ENCODE peak calls at places on chromosomes 5 and 9, in four cellular contexts. K is lower lobe of right lung, Q is HCT116, B is psoas muscle. C is an unnamed sample.

GRCh38 chr5:55636711-55637110 is 75.4 kb downstream of the SLC38A9 start:
- DNase-seq in K (no peak), Q (no peak), B (peak; percentile 30), C (no peak)

GRCh38 chr5:160439205-160439600 is 17.5 kb downstream of the PTTG1 start:
- DNase-seq in K (peak; percentile 87), Q (peak; percentile 66), B (peak; percentile 82), C (peak; percentile 85)

GRCh38 chr5:102753889-102754498 is 1.1 kb upstream of the PAM start:
- DNase-seq in K (no peak), Q (no peak), B (peak; percentile 21), C (peak; percentile 14)

GRCh38 chr5:173028811-173029327 is 27.3 kb upstream of the CREBRF start:
- DNase-seq in K (no peak), Q (no peak), B (no peak), C (no peak)

GRCh38 chr5:132979367-132979935 is 16.0 kb upstream of the AFF4 start:
- DNase-seq in K (no peak), Q (no peak), B (no peak), C (no peak)

GRCh38 chr9:97617939-97618416 is 15.2 kb downstream of the TSTD2 start:
- DNase-seq in K (no peak), Q (no peak), B (no peak), C (no peak)

GRCh38 chr5:68444833-68445232 is 229.3 kb downstream of the PIK3R1 start:
- DNase-seq in K (no peak), Q (no peak), B (no peak), C (no peak)

GRCh38 chr5:159913048-159913447 is 3.2 kb upstream of the ADRA1B start:
- DNase-seq in K (no peak), Q (no peak), B (no peak), C (no peak)

GRCh38 chr9:121741198-121741918 is 89.9 kb downstream of the DAB2IP start:
- DNase-seq in K (no peak), Q (no peak), B (no peak), C (no peak)

GRCh38 chr9:77218612-77219011 is 41.3 kb downstream of the VPS13A start:
- DNase-seq in K (no peak), Q (no peak), B (no peak), C (no peak)

GRCh38 chr5:96091874-96092273 is 130.2 kb upstream of the ELL2 start:
- DNase-seq in K (no peak), Q (no peak), B (no peak), C (no peak)

GRCh38 chr9:131815971-131816873 is 76.3 kb upstream of the RAPGEF1 start:
- DNase-seq in K (no peak), Q (no peak), B (no peak), C (no peak)

GRCh38 chr5:57956606-57957005 is 474.0 kb upstream of the ACTBL2 start:
- DNase-seq in K (no peak), Q (no peak), B (no peak), C (no peak)

GRCh38 chr9:22683393-22684075 is 236.9 kb downstream of the DMRTA1 start:
- DNase-seq in K (no peak), Q (no peak), B (no peak), C (no peak)

GRCh38 chr5:36724429-36725332 is 118.3 kb downstream of the SLC1A3 start:
- DNase-seq in K (peak; percentile 84), Q (no peak), B (peak; percentile 32), C (no peak)

DNA sequence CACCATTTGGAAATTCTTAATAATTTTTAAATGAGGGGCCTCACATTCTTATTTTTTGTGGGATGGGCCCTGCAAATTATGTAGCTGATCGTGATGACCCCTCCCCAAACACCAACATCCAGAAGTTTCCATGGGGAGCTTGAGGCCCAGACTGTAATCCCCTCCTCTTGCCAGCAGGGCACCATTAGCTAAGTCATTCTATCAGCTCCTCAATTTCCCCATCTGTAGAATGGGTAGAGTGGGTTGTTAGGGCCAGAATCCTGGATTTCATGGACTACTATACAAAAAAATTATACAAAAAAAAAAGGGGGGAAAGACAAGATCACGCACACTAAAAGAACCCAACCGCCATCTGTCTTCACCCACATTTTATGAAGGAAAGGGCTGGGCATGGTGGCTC is 38.4 kb downstream of the SHB start:
- DNase-seq in K (no peak), Q (no peak), B (no peak), C (no peak)
- TF ChIP-seq CTCF in K (no peak), Q (peak; percentile 16), B (no peak), C (peak; percentile 20)

GRCh38 chr9:136786451-136786850 is 4.7 kb upstream of the TMEM141 start:
- DNase-seq in K (no peak), Q (no peak), B (no peak), C (no peak)

GRCh38 chr9:136784997-136785361 is 6.2 kb upstream of the TMEM141 start:
- DNase-seq in K (no peak), Q (no peak), B (no peak), C (no peak)

GRCh38 chr9:136785956-136786355 is 5.2 kb upstream of the TMEM141 start:
- DNase-seq in K (no peak), Q (no peak), B (no peak), C (no peak)

GRCh38 chr9:136782452-136782851 is 8.7 kb upstream of the TMEM141 start:
- DNase-seq in K (no peak), Q (no peak), B (no peak), C (no peak)

DNA sequence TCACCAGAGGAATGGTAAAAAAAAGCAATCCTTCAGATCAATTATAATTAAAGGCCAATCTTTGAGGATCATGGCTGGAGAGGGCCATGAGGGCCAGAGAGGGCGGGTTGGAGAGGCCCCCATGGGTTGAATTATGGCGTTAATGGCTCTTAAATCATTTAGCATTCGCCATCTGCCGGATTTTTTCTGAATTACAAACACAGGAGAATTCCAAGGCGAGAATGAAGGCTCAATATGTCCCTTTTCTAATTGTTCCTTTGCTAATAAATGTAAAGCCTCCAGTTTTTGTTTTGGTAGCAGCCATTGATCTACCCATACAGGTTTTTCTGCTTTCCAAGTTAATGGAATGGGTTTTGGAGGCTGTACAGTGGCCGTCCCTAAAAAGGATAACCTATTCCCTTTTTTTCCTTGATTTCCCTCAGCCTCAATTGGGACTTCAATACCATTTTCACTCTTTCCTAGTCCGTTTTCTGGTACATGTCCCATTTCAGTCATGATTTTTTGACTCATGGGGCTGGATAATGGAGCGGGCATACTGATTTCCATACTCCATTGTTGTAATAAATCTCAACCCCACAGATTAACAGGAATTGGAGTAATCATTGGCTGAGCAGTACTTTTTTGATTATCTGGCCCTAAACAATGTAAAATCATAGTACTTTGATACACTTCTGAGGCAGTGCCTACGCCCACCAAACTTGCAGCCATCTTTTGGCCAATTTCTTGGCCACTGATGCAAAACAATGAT is 6.7 kb upstream of the TMEM141 start:
- DNase-seq in K (no peak), Q (peak; percentile 52), B (no peak), C (no peak)
- TF ChIP-seq CTCF in K (peak; percentile 56), Q (peak; percentile 26), B (peak; percentile 39), C (peak; percentile 46)

GRCh38 chr9:16532272-16532671 is 338.2 kb downstream of the BNC2 start:
- DNase-seq in K (no peak), Q (no peak), B (no peak), C (no peak)

GRCh38 chr9:16526380-16526779 is 344.1 kb downstream of the BNC2 start:
- DNase-seq in K (no peak), Q (no peak), B (no peak), C (no peak)

GRCh38 chr9:16532681-16533450 is 337.6 kb downstream of the BNC2 start:
- DNase-seq in K (no peak), Q (no peak), B (no peak), C (no peak)

GRCh38 chr9:16535555-16535954 is 334.9 kb downstream of the BNC2 start:
- DNase-seq in K (no peak), Q (no peak), B (no peak), C (no peak)

DNA sequence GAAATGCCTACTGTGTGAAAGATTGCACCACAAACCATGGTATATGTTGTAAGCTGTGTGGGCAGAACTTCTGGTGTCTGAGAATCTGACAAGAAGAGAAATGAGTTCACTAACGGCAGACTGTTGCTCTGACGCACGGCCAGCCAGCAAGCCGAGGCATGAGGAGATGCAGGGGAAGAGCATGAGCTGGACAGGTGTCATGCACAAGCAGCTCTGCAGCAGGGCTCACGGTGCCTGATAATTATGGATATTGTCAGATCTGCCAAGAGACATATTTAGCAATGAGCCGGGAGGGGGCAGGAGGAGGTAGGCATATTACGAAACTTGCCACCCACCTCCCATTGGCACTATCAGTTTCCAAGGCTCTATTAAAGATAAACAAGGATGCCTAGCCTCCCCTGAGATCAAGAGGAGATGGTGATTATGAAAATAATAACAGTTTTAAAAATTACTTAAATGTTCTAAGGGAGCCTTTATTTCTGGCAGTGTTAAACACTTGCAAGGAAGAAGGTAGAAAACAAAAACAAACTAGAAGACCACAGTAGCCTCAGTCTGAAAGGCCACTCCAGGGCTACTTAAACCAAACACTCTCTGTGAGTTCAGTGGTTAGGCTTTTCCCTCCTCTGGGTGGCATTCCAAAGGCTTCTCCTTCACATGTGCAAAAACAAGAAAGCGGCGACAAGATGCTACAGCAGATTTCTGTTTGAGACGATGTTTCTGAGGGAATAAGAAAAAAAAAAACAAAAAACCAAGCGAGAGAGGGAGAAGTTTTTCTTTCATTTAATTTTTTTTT is 339.6 kb downstream of the BNC2 start:
- DNase-seq in K (peak; percentile 46), Q (no peak), B (peak; percentile 43), C (no peak)
- TF ChIP-seq CTCF in K (no peak), Q (no peak), B (no peak), C (no peak)

DNA sequence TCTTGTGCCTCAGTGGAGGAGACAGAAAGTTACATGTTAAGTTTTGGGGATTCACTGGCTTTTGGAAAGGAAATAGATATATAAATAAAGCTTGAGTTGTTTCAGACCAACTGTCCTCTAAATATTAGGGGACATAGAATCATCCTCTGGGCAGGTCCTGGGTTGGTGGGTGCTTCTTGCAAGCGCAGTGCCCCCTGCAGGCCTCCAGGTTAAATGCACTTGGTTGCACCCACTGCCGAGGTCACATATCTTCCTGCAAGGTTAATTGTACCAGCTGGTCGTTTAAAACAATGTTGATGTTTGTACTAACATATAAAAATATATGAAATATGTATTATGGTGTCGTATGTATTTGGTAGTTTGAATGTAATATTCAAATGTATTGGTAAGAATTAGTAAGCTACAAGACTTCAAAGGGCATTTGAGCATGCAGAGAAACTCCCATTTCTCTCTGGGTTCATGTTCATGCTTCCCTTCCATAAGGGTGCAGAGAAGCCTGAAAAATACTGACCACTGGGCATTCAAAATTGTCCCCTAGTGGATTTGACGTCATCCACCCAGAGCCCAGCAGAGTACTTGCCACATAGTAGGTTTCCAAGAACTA is 87.0 kb downstream of the ZNF618 start:
- DNase-seq in K (peak; percentile 60), Q (peak; percentile 22), B (peak; percentile 54), C (no peak)
- TF ChIP-seq CTCF in K (peak; percentile 69), Q (peak; percentile 86), B (peak; percentile 83), C (peak; percentile 67)